ENCODE peak calls at places on chromosomes 1 and 21, in eight cellular contexts. C is GM12864, B is heart left ventricle, L is prostate gland, F is esophagus squamous epithelium, A is fibroblast of the aortic adventitia, J is lower leg skin, H is mucosa of descending colon. N is an unnamed sample.

GRCh38 chr1:200184196-200184595 is 156.7 kb downstream of the NR5A2 start:
- DNase-seq in C (no peak), B (peak; percentile 89), L (peak; percentile 43), F (peak; percentile 41), A (peak; percentile 84), J (peak; percentile 89), H (peak; percentile 62), N (peak; percentile 89)

GRCh38 chr1:113940365-113941244 is 11.5 kb downstream of the HIPK1 start:
- DNase-seq in C (no peak), B (no peak), L (no peak), F (no peak), A (no peak), J (no peak), H (no peak), N (no peak)

GRCh38 chr1:228344631-228345072 is 62.0 kb downstream of the TRIM11 start:
- DNase-seq in C (no peak), B (peak; percentile 14), L (no peak), F (no peak), A (no peak), J (peak; percentile 54), H (no peak), N (no peak)

GRCh38 chr1:189821838-189822237 is 655.8 kb downstream of the BRINP3 start:
- DNase-seq in C (no peak), B (no peak), L (no peak), F (no peak), A (no peak), J (no peak), H (no peak), N (no peak)

GRCh38 chr1:193285626-193286025 is 99.2 kb upstream of the B3GALT2 start:
- DNase-seq in C (no peak), B (no peak), L (no peak), F (no peak), A (peak; percentile 12), J (no peak), H (no peak), N (no peak)

GRCh38 chr1:36366091-36366661 is 19.5 kb downstream of the STK40 start:
- DNase-seq in C (no peak), B (peak; percentile 86), L (no peak), F (no peak), A (no peak), J (no peak), H (no peak), N (peak; percentile 74)

GRCh38 chr21:27265492-27265891 is 298.6 kb upstream of the ADAMTS5 start:
- DNase-seq in C (no peak), B (no peak), L (no peak), F (no peak), A (no peak), J (no peak), H (no peak), N (no peak)

GRCh38 chr1:21280482-21280881 is 9.8 kb downstream of the ECE1 start:
- DNase-seq in C (no peak), B (no peak), L (no peak), F (no peak), A (no peak), J (no peak), H (peak; percentile 56), N (peak; percentile 65)

GRCh38 chr1:206470692-206471414 is 577 bp downstream of the IKBKE start:
- DNase-seq in C (no peak), B (no peak), L (no peak), F (no peak), A (peak; percentile 65), J (no peak), H (no peak), N (peak; percentile 67)

GRCh38 chr1:107787299-107787698 is 177.7 kb downstream of the VAV3 start:
- DNase-seq in C (no peak), B (no peak), L (no peak), F (no peak), A (no peak), J (no peak), H (no peak), N (no peak)

GRCh38 chr1:37477946-37478345 is 3.6 kb downstream of the ZC3H12A start:
- DNase-seq in C (no peak), B (no peak), L (no peak), F (no peak), A (no peak), J (peak; percentile 82), H (peak; percentile 68), N (no peak)

GRCh38 chr1:24123611-24124010 is 11.7 kb upstream of the MYOM3 start:
- DNase-seq in C (no peak), B (no peak), L (no peak), F (no peak), A (no peak), J (no peak), H (no peak), N (no peak)

GRCh38 chr1:212205843-212206242 is 79.4 kb upstream of the PPP2R5A start:
- DNase-seq in C (no peak), B (no peak), L (no peak), F (no peak), A (peak; percentile 42), J (peak; percentile 10), H (no peak), N (no peak)

GRCh38 chr21:46100020-46100419 is 2.1 kb downstream of the COL6A2 start:
- DNase-seq in C (no peak), B (no peak), L (no peak), F (no peak), A (no peak), J (peak; percentile 76), H (no peak), N (no peak)

DNA sequence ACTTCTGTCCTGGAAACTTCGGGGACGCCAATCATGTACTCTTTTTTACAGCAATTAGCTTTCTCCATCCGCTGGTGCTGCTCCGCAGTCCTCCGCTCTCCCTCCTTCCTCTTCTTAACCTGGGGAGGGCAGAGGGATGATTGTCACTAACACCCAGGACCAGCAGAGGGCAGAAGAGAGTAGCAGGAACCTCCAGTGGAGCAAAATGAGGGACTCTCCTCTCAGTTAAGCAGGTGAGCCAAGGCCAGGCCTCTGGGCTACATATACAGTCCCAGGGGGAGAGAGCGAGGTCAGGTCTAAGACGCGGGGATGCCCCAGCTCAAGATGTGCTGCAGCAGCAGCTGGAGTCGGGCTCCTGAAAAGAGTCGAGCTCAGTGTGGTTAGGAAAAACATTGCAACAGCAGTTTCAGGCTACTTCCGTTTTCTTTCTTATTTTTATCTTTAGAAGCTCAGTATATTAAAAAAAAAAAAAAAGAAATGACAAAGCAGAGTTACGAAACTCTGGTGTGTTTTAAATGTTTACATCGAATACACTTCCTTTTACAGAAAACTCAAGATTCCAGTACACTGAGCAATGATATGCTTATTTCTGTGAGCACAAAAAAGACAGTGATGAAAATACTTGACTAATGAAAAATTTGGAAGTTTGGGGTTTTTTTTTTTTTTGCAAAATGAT is 25.7 kb upstream of the NLRP3 start:
- DNase-seq in C (peak; percentile 95), B (peak; percentile 78), L (peak; percentile 66), F (peak; percentile 29), A (peak; percentile 80), J (peak; percentile 94), H (peak; percentile 80), N (peak; percentile 84)
- H3K4me3 ChIP-seq in C (no peak overlapping the region), B (no peak overlapping the region), L (no peak overlapping the region), F (peak overlapping the region; percentile 52), A (peak overlapping the region; percentile 48), J (no peak overlapping the region), H (no peak overlapping the region), N (peak overlapping the region; percentile 46)

GRCh38 chr1:154502066-154502741 is at the start of the genes SHE and TDRD10:
- DNase-seq in C (no peak), B (peak; percentile 65), L (no peak), F (no peak), A (no peak), J (peak; percentile 89), H (peak; percentile 50), N (peak; percentile 68)

GRCh38 chr1:154500533-154500932 is 1.5 kb upstream of the TDRD10 start:
- DNase-seq in C (no peak), B (no peak), L (no peak), F (no peak), A (no peak), J (peak; percentile 36), H (no peak), N (no peak)

GRCh38 chr1:154502742-154503111 is 515 bp upstream of the SHE start:
- DNase-seq in C (no peak), B (peak; percentile 32), L (no peak), F (no peak), A (no peak), J (peak; percentile 80), H (no peak), N (peak; percentile 41)

GRCh38 chr1:154499446-154499845 is 2.6 kb upstream of the TDRD10 start:
- DNase-seq in C (no peak), B (no peak), L (no peak), F (no peak), A (no peak), J (no peak), H (no peak), N (no peak)

GRCh38 chr1:154501423-154502065 is 475 bp upstream of the TDRD10 start:
- DNase-seq in C (no peak), B (peak; percentile 64), L (no peak), F (no peak), A (no peak), J (peak; percentile 94), H (peak; percentile 53), N (peak; percentile 91)
- H3K4me3 ChIP-seq in C (no peak overlapping the region), B (peak overlapping the region; percentile 63), L (peak overlapping the region; percentile 32), F (peak overlapping the region; percentile 77), A (no peak overlapping the region), J (peak overlapping the region; percentile 27), H (no peak overlapping the region), N (peak overlapping the region; percentile 53)

DNA sequence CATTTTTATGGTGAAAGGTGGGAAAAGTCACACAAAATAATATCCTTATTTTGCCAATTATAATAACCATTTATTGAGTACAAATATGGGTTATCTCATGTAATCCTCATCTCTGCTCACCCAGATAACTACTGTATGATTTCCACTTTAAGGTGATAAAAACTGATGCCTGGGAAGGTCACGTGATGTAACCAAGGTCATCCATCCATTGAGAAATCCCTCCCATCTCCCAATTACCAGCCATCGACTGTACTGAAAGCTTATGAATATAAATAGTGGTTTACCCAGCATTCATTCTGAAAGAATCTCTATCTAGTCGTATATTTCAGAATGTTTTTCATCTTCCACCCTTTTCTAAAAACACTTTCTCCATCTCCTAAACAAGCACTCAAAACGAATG is 55.0 kb upstream of the IFNAR2 start:
- DNase-seq in C (no peak), B (no peak), L (no peak), F (no peak), A (no peak), J (no peak), H (no peak), N (no peak)
- H3K4me3 ChIP-seq in C (no peak overlapping the region), B (no peak overlapping the region), L (no peak overlapping the region), F (no peak overlapping the region), A (no peak overlapping the region), J (no peak overlapping the region), H (no peak overlapping the region), N (no peak overlapping the region)

GRCh38 chr1:33141781-33142180 is 40.1 kb downstream of the TRIM62 start:
- DNase-seq in C (no peak), B (no peak), L (no peak), F (no peak), A (no peak), J (no peak), H (no peak), N (no peak)

GRCh38 chr1:33141216-33141615 is 40.6 kb downstream of the TRIM62 start:
- DNase-seq in C (no peak), B (no peak), L (no peak), F (no peak), A (no peak), J (no peak), H (no peak), N (no peak)

GRCh38 chr1:33137800-33138199 is 44.0 kb downstream of the TRIM62 start:
- DNase-seq in C (no peak), B (peak; percentile 64), L (no peak), F (no peak), A (no peak), J (no peak), H (no peak), N (peak; percentile 75)

GRCh38 chr1:33142483-33143065 is 39.3 kb downstream of the TRIM62 start:
- DNase-seq in C (no peak), B (no peak), L (no peak), F (no peak), A (peak; percentile 47), J (no peak), H (no peak), N (peak; percentile 67)

GRCh38 chr1:33140153-33141149 is 41.4 kb downstream of the TRIM62 start:
- DNase-seq in C (no peak), B (no peak), L (no peak), F (no peak), A (no peak), J (no peak), H (no peak), N (no peak)
- H3K4me3 ChIP-seq in C (no peak overlapping the region), B (no peak overlapping the region), L (no peak overlapping the region), F (no peak overlapping the region), A (no peak overlapping the region), J (no peak overlapping the region), H (no peak overlapping the region), N (no peak overlapping the region)